ENCODE peak calls at places on chromosomes 13 and 19, in four cellular contexts. Y, N, J and O are unnamed samples.

GRCh38 chr13:48873598-48873997 is 102.1 kb upstream of the FNDC3A start:
- DNase-seq in Y (peak), J (no peak), N (no peak), O (no peak)

GRCh38 chr13:80361883-80362327 is 21.0 kb upstream of the SPRY2 start:
- DNase-seq in N (no peak), Y (no peak), J (no peak), O (peak)

GRCh38 chr13:59493436-59493965 is 670.2 kb downstream of the DIAPH3 start:
- DNase-seq in N (no peak), Y (no peak), J (no peak), O (no peak)

GRCh38 chr19:41376241-41376997 is at the start of gene TMEM91:
- DNase-seq in Y (no peak), N (no peak), J (no peak), O (no peak)

GRCh38 chr19:35224681-35225604 is 3.6 kb downstream of the FAM187B start:
- DNase-seq in N (no peak), J (no peak), Y (no peak), O (no peak)

GRCh38 chr13:34867590-34867989 is 74.5 kb upstream of the NBEA start:
- DNase-seq in J (peak), Y (no peak), N (no peak), O (no peak)

GRCh38 chr19:44992336-44993163 is 8.7 kb upstream of the RELB start:
- DNase-seq in Y (no peak), J (no peak), N (no peak), O (no peak)

GRCh38 chr13:34667356-34668218 is 274.5 kb upstream of the NBEA start:
- DNase-seq in J (no peak), Y (no peak), N (no peak), O (no peak)